ENCODE peak calls at places on chromosomes 11 and 22, in ten cellular contexts. E is kidney, F is type B pancreatic cell, D is progenitor cell of endocrine pancreas, H is fibroblast of lung, T is heart left ventricle, I is spleen, Y is ovary, B is retinal pigment epithelial cell, K is HepG2. Z is an unnamed sample.

GRCh38 chr11:30432177-30432576 is 109.3 kb downstream of the ARL14EP start:
- DNase-seq in E (no peak), F (no peak), D (no peak), H (no peak), T (no peak), I (no peak), Y (no peak), B (no peak), K (no peak), Z (no peak)

GRCh38 chr11:105004021-105004420 is 18.9 kb downstream of the CASP5 start:
- DNase-seq in E (no peak), F (no peak), D (no peak), H (no peak), T (no peak), I (no peak), Y (no peak), B (no peak), K (peak; percentile 51), Z (peak; percentile 80)

GRCh38 chr11:120218695-120219033 is 7.8 kb downstream of the OAF start:
- DNase-seq in E (no peak), F (no peak), D (no peak), H (no peak), T (no peak), I (no peak), Y (no peak), B (no peak), K (no peak), Z (no peak)

GRCh38 chr11:76048763-76049162 is 157.5 kb downstream of the WNT11 start:
- DNase-seq in E (no peak), F (no peak), D (no peak), H (no peak), T (no peak), I (no peak), Y (no peak), B (no peak), K (no peak), Z (peak; percentile 22)

GRCh38 chr11:123899792-123900191 is 2.2 kb upstream of the OR8D4 start:
- DNase-seq in E (no peak), F (no peak), D (no peak), H (no peak), T (no peak), I (no peak), Y (no peak), B (no peak), K (no peak), Z (no peak)

GRCh38 chr11:134916829-134917228 is 504.8 kb upstream of the B3GAT1 start:
- DNase-seq in E (no peak), F (no peak), D (no peak), H (no peak), T (no peak), I (no peak), Y (no peak), B (no peak), K (no peak), Z (no peak)

GRCh38 chr11:68050371-68050841 is 11.6 kb downstream of the TCIRG1 start:
- DNase-seq in E (no peak), F (no peak), D (no peak), H (no peak), T (no peak), I (no peak), Y (no peak), B (no peak), K (no peak), Z (no peak)

GRCh38 chr11:100687630-100688395 is 725 bp downstream of the ARHGAP42 start:
- DNase-seq in E (peak; percentile 75), F (peak; percentile 76), D (peak; percentile 36), H (peak; percentile 84), T (peak; percentile 55), I (peak; percentile 80), Y (peak; percentile 53), B (peak; percentile 59), K (peak; percentile 55), Z (peak; percentile 87)

GRCh38 chr11:92745186-92745585 is 224.3 kb upstream of the MTNR1B start:
- DNase-seq in E (no peak), F (no peak), D (no peak), H (no peak), T (no peak), I (no peak), Y (no peak), B (no peak), K (no peak), Z (no peak)

GRCh38 chr22:30717331-30717921 is 22.8 kb downstream of the OSBP2 start:
- DNase-seq in E (no peak), F (no peak), D (no peak), H (peak; percentile 86), T (no peak), I (no peak), Y (no peak), B (no peak), K (peak; percentile 12), Z (peak; percentile 92)

DNA sequence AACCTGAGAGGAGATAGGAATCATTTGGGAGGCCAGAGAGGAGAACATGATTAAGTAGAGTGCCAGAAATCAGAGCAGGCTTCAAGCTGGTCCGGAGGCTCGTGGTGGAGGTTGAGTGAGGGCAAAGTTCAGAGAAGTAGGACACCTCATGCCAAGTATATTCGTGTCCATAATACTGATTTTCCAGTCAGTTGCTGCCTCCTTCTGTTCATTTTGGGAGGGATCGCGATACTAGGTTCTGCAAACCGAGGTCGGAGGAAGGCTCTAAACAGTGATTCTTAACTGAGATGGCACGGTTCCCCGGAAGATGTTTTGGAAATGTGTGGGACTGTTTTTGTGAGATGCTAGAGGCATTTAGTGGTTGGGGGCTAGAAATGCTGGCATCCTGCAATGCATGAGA is 13.6 kb upstream of the CD3E start:
- DNase-seq in E (no peak), F (no peak), D (no peak), H (no peak), T (no peak), I (no peak), Y (no peak), B (no peak), K (peak; percentile 74), Z (peak; percentile 17)
- TF ChIP-seq CTCF in E (peak; percentile 49), F (peak; percentile 40), D (peak; percentile 37), H (no peak), T (peak; percentile 51), I (peak; percentile 52), Y (no peak), B (peak; percentile 10), K (peak; percentile 90), Z (peak; percentile 12)

GRCh38 chr11:898540-899190 is 11.9 kb downstream of the CHID1 start:
- DNase-seq in E (no peak), F (no peak), D (no peak), H (peak; percentile 10), T (no peak), I (no peak), Y (no peak), B (no peak), K (peak; percentile 23), Z (peak; percentile 25)

GRCh38 chr11:897226-898159 is 13.1 kb downstream of the CHID1 start:
- DNase-seq in E (no peak), F (no peak), D (no peak), H (no peak), T (no peak), I (no peak), Y (no peak), B (no peak), K (no peak), Z (no peak)

GRCh38 chr11:900545-900944 is 10.1 kb downstream of the CHID1 start:
- DNase-seq in E (no peak), F (no peak), D (no peak), H (no peak), T (no peak), I (no peak), Y (no peak), B (no peak), K (no peak), Z (no peak)

GRCh38 chr11:899724-900123 is 10.9 kb downstream of the CHID1 start:
- DNase-seq in E (no peak), F (no peak), D (no peak), H (no peak), T (no peak), I (no peak), Y (no peak), B (no peak), K (no peak), Z (no peak)

DNA sequence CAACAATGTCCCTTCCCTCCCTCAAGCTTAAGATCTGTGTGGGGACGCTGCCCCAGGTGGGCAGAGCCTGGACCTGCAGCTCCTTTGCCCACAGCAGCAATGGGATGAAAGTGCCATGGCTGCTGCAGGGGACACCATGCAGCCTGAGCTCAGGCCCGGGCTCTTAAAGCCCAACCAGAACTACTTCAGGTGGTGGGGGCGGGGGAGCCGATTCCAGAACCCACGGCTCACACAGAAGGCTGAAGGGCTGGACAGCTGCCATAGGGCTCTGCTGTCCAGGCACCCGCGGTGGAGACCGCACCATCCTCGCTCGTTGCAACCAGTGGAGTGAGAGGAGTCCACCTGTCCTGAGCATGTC is 12.5 kb downstream of the CHID1 start:
- DNase-seq in E (no peak), F (no peak), D (no peak), H (peak; percentile 7), T (no peak), I (no peak), Y (no peak), B (no peak), K (peak; percentile 27), Z (peak; percentile 16)
- TF ChIP-seq CTCF in E (no peak), F (peak; percentile 48), D (no peak), H (peak; percentile 16), T (peak; percentile 32), I (peak; percentile 29), Y (no peak), B (peak; percentile 66), K (peak; percentile 43), Z (no peak)

GRCh38 chr11:44948155-44948554 is 2.5 kb downstream of the TP53I11 start:
- DNase-seq in E (no peak), F (no peak), D (no peak), H (no peak), T (no peak), I (no peak), Y (no peak), B (no peak), K (no peak), Z (no peak)
- TF ChIP-seq CTCF in E (no peak), F (no peak), D (no peak), H (no peak), T (no peak), I (no peak), Y (no peak), B (no peak), K (no peak), Z (no peak)

GRCh38 chr22:50271011-50271394 is 823 bp upstream of the MAPK11 start:
- DNase-seq in E (no peak), F (no peak), D (no peak), H (no peak), T (no peak), I (no peak), Y (no peak), B (no peak), K (no peak), Z (no peak)

GRCh38 chr22:50270302-50271010 is at the start of gene MAPK11:
- DNase-seq in E (peak; percentile 92), F (no peak), D (peak; percentile 86), H (peak; percentile 72), T (peak; percentile 77), I (peak; percentile 91), Y (peak; percentile 69), B (no peak), K (peak; percentile 47), Z (peak; percentile 59)

GRCh38 chr22:50274311-50274710 is 4.1 kb upstream of the MAPK11 start:
- DNase-seq in E (no peak), F (no peak), D (no peak), H (peak; percentile 59), T (peak; percentile 74), I (no peak), Y (peak; percentile 68), B (no peak), K (peak; percentile 44), Z (peak; percentile 62)

GRCh38 chr22:50271519-50271970 is 1.4 kb upstream of the MAPK11 start:
- DNase-seq in E (no peak), F (no peak), D (no peak), H (peak; percentile 63), T (peak; percentile 77), I (peak; percentile 88), Y (peak; percentile 70), B (no peak), K (peak; percentile 34), Z (peak; percentile 35)

GRCh38 chr22:50272103-50272782 is 2.1 kb upstream of the MAPK11 start:
- DNase-seq in E (no peak), F (no peak), D (no peak), H (peak; percentile 19), T (no peak), I (no peak), Y (no peak), B (no peak), K (no peak), Z (peak; percentile 17)
- TF ChIP-seq CTCF in E (no peak), F (peak; percentile 23), D (no peak), H (no peak), T (no peak), I (no peak), Y (no peak), B (no peak), K (no peak), Z (no peak)

Z was measured in fibroblast of mammary gland.